ENCODE peak calls at places on chromosomes 1 and 21, in ten cellular contexts. Z is endodermal cell, A is heart right ventricle, O is NB4, U is upper lobe of right lung, S is fibroblast of villous mesenchyme, G is HFFc6, P is endothelial cell, M is AG09309, L is WTC11. W is an unnamed sample.

GRCh38 chr1:76239470-76239918 is 164.9 kb downstream of the ST6GALNAC3 start:
- DNase-seq in P (no peak), U (no peak), L (no peak), G (no peak), S (no peak), M (no peak), Z (peak), A (no peak), O (no peak), W (no peak)

GRCh38 chr1:87462894-87463293 is 134.2 kb downstream of the LMO4 start:
- DNase-seq in A (no peak), S (no peak), U (no peak), P (no peak), M (no peak), O (no peak), Z (no peak), L (no peak), G (no peak), W (no peak)

GRCh38 chr1:27504588-27505419 is 14.8 kb upstream of the WASF2 start:
- DNase-seq in U (no peak), Z (peak), O (no peak), G (no peak), P (peak), S (peak), M (no peak), A (peak), L (peak), W (no peak)

GRCh38 chr1:154866995-154867795 is 2.9 kb downstream of the KCNN3 start:
- DNase-seq in Z (peak), G (peak), P (no peak), S (peak), O (no peak), A (no peak), U (peak), M (no peak), L (no peak), W (no peak)

GRCh38 chr1:81650741-81651140 is 150.0 kb upstream of the ADGRL2 start:
- DNase-seq in S (no peak), P (no peak), A (no peak), O (no peak), G (no peak), L (no peak), M (no peak), U (no peak), Z (no peak), W (no peak)

GRCh38 chr21:39523398-39523797 is 71.6 kb downstream of the SH3BGR start:
- DNase-seq in P (no peak), L (no peak), Z (no peak), U (no peak), S (no peak), A (no peak), O (no peak), G (no peak), M (no peak), W (no peak)

GRCh38 chr1:197919523-197920301 is 2.5 kb downstream of the LHX9 start:
- DNase-seq in S (no peak), P (no peak), M (no peak), O (no peak), G (no peak), A (no peak), U (no peak), L (no peak), Z (peak), W (no peak)

GRCh38 chr1:23664837-23665795 is 26.5 kb upstream of the RPL11 start:
- DNase-seq in Z (peak), M (no peak), S (peak), A (no peak), O (peak), U (no peak), P (peak), L (peak), G (peak), W (no peak)

GRCh38 chr1:156504821-156505678 is 4.5 kb upstream of the MEF2D start:
- DNase-seq in S (peak), Z (peak), O (peak), G (peak), P (peak), U (peak), M (peak), A (peak), L (peak), W (peak)

GRCh38 chr1:29565490-29565889 is 329.2 kb downstream of the PTPRU start:
- DNase-seq in Z (no peak), U (no peak), O (no peak), G (no peak), P (no peak), A (no peak), M (no peak), L (no peak), S (no peak), W (no peak)

GRCh38 chr1:29575277-29575676 is 339.0 kb downstream of the PTPRU start:
- DNase-seq in L (no peak), A (peak), S (no peak), Z (no peak), U (peak), G (no peak), M (no peak), O (no peak), P (no peak), W (no peak)

GRCh38 chr1:29567257-29567656 is 330.9 kb downstream of the PTPRU start:
- DNase-seq in A (no peak), S (no peak), G (no peak), M (no peak), U (no peak), Z (no peak), L (no peak), O (no peak), P (no peak), W (no peak)

GRCh38 chr1:29574871-29575270 is 338.5 kb downstream of the PTPRU start:
- DNase-seq in L (no peak), S (no peak), G (no peak), A (no peak), Z (no peak), P (no peak), U (no peak), O (no peak), M (no peak), W (no peak)

GRCh38 chr1:29569971-29570634 is 333.8 kb downstream of the PTPRU start:
- DNase-seq in U (no peak), Z (no peak), M (peak), A (no peak), L (no peak), P (no peak), S (peak), O (no peak), G (peak), W (no peak)
- TF ChIP-seq CTCF in U (no peak), Z (no peak), M (no peak), A (no peak), L (no peak), P (no peak), S (no peak), O (no peak), G (no peak), W (no peak)

DNA sequence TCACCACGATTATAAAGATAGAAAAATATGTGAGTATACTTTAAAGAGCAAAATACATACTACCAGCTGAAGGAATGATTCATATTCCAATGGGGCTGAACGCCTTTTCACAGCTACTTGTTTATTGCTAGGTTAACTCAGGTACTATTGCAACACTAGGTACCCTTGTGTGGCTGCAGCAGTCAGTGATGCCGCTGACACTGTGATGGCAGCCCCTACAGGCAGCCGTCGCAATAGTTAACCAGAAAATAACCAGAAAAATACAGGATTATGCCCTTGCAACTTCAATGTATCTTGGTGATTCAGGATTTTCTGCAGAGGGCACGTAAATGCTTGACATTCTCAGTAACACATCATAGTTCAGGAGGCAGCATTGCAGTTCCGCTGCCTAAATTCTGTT is 1.6 kb upstream of the MARK1 start:
- DNase-seq in A (no peak), L (peak), P (no peak), O (no peak), M (no peak), Z (peak), S (no peak), U (no peak), G (no peak), W (no peak)
- TF ChIP-seq CTCF in A (no peak), L (no peak), P (no peak), O (no peak), M (no peak), Z (peak), S (no peak), U (no peak), G (no peak), W (no peak)

DNA sequence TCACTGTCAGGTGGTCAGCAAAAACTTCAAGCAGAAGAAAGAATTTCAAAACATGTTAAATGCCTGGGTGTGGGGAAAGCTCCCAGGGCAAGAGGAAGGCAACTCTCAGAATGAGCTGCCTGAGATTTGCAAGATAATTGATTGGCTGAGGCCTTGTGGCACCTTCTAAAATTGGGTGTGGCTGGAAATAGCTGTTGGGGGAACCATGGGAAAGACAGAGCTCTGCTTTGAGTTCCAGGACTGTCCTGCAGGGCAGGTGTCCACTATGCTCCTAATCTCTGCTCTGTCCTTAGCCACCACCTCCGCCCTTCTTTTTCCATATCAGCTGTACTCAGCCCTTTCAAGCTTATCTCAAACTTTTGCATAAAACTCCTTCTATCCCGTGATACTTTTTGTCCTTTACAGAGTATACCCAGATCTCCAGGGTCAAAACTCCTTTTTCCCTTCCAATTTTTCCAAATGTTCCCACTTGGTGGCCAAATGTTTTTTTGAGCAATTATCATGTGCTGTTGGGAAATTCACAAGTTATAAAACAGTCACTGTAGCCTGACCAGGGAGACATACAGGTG is 23.8 kb upstream of the PPP2R5A start:
- DNase-seq in A (no peak), O (no peak), M (no peak), U (no peak), Z (peak), G (no peak), P (no peak), S (no peak), L (no peak), W (no peak)
- TF ChIP-seq CTCF in A (no peak), O (no peak), M (no peak), U (no peak), Z (peak), G (peak), P (no peak), S (no peak), L (no peak), W (no peak)

DNA sequence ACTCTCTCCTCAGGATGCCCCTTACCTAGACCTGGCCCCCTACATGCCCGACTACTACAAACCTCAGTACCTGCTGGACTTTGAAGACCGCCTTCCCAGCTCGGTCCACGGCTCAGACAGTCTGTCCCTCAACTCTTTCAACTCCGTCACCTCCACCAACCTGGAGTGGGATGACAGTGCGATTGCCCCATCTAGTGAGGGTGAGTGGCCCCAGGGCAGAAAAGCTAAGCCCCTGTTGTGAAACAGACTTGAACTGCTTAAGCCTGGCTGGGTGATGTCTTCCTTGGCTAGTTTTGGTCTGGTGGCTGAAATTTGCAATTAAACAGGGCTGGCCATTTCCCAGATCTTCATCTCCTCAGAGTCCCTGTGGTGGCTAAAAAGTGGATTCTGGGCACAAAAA is 16.3 kb upstream of the SLC25A34 start:
- DNase-seq in U (no peak), Z (no peak), G (no peak), P (no peak), A (no peak), S (peak), M (no peak), L (no peak), O (peak), W (no peak)
- TF ChIP-seq CTCF in U (no peak), Z (no peak), G (no peak), P (no peak), A (no peak), S (no peak), M (no peak), L (no peak), O (no peak), W (peak)

GRCh38 chr1:119160851-119161250 is 20.4 kb upstream of the WARS2 start:
- DNase-seq in S (peak), G (peak), Z (no peak), L (no peak), U (no peak), M (peak), A (no peak), O (no peak), P (no peak), W (no peak)

GRCh38 chr1:119159096-119159495 is 18.6 kb upstream of the WARS2 start:
- DNase-seq in M (peak), U (no peak), G (peak), O (no peak), L (no peak), S (peak), Z (no peak), P (no peak), A (no peak), W (no peak)

GRCh38 chr1:119163396-119163795 is 22.9 kb upstream of the WARS2 start:
- DNase-seq in S (no peak), P (no peak), M (no peak), L (no peak), O (no peak), U (no peak), Z (no peak), G (no peak), A (no peak), W (no peak)

GRCh38 chr1:119160435-119160834 is 20.0 kb upstream of the WARS2 start:
- DNase-seq in M (no peak), G (peak), O (no peak), Z (no peak), U (no peak), S (no peak), A (no peak), P (no peak), L (no peak), W (no peak)

GRCh38 chr1:119159963-119160362 is 19.5 kb upstream of the WARS2 start:
- DNase-seq in M (no peak), G (no peak), S (peak), Z (no peak), P (no peak), A (no peak), O (no peak), U (no peak), L (no peak), W (no peak)
- TF ChIP-seq CTCF in M (no peak), G (no peak), S (no peak), Z (no peak), P (no peak), A (no peak), O (no peak), U (no peak), L (no peak), W (no peak)

DNA sequence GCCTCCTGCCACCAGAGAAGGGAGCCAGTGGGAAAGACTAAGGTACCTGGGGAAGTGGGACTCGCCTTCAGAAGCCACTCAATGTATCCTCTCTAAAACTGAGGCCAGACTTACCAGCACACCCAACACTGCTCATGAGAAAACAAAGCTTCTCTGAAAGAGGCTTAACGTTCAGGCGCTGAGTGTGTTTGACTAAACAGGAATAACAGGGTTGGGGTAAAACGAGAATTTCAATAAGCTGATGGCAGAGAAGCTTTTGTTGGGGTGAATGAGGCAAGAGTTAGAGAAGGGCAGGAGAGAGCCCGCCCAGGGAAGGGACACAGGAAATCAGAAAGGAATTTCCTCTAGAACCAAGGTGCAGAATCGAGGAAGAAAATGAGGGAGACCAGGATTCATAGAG is 1.7 kb upstream of the SPRR3 start:
- DNase-seq in L (no peak), S (no peak), O (no peak), A (no peak), G (no peak), U (no peak), P (no peak), Z (no peak), M (no peak), W (no peak)
- TF ChIP-seq CTCF in L (no peak), S (no peak), O (no peak), A (no peak), G (no peak), U (no peak), P (no peak), Z (no peak), M (no peak), W (no peak)

GRCh38 chr1:226457307-226457712 is 49.4 kb upstream of the PARP1 start:
- DNase-seq in P (peak), Z (peak), G (no peak), L (peak), M (no peak), U (no peak), A (no peak), O (peak), S (no peak), W (no peak)
- TF ChIP-seq CTCF in P (peak), Z (peak), G (peak), L (peak), M (peak), U (peak), A (peak), O (peak), S (no peak), W (no peak)

DNA sequence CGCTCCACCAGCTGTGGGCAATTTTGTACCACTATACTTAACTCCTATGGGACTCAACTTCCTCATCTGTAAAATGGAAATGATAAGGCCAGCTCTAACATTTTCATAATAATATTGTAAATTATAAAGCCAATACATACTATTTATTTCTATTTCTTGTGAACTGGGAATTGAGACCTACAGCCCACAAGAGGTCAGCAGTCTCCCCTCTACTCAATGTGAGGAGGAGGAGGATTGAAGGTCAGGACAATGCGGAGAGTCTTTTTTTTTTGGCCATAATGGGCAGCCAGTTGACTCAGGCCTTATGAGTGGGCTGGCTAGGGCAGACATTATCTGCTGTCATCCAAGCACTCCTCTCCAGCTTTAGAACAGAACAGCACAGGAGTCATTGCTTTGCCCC is 90.5 kb downstream of the NUF2 start:
- DNase-seq in S (no peak), O (no peak), Z (no peak), L (no peak), P (no peak), A (no peak), U (no peak), M (no peak), G (no peak), W (no peak)
- TF ChIP-seq CTCF in S (no peak), O (no peak), Z (peak), L (no peak), P (no peak), A (no peak), U (no peak), M (no peak), G (no peak), W (no peak)

GRCh38 chr21:44761011-44761729 is 40.5 kb downstream of the UBE2G2 start:
- DNase-seq in A (no peak), S (no peak), U (no peak), G (no peak), Z (peak), L (peak), P (no peak), O (no peak), M (no peak), W (no peak)
- TF ChIP-seq CTCF in A (peak), S (peak), U (peak), G (peak), Z (peak), L (peak), P (no peak), O (peak), M (peak), W (no peak)

GRCh38 chr1:227450489-227450888 is 112.9 kb upstream of the ZNF678 start:
- DNase-seq in Z (no peak), P (no peak), O (peak), A (no peak), U (no peak), M (no peak), S (no peak), G (no peak), L (no peak), W (no peak)

GRCh38 chr1:227447531-227447990 is 115.8 kb upstream of the ZNF678 start:
- DNase-seq in O (no peak), S (peak), A (peak), U (peak), Z (peak), M (peak), P (peak), G (no peak), L (peak), W (no peak)

GRCh38 chr1:227451062-227451461 is 112.3 kb upstream of the ZNF678 start:
- DNase-seq in Z (no peak), A (no peak), U (no peak), P (no peak), S (no peak), L (no peak), M (no peak), O (no peak), G (no peak), W (no peak)

GRCh38 chr1:227449727-227450420 is 113.5 kb upstream of the ZNF678 start:
- DNase-seq in Z (no peak), L (no peak), M (no peak), G (no peak), P (no peak), A (no peak), U (no peak), S (no peak), O (peak), W (no peak)

DNA sequence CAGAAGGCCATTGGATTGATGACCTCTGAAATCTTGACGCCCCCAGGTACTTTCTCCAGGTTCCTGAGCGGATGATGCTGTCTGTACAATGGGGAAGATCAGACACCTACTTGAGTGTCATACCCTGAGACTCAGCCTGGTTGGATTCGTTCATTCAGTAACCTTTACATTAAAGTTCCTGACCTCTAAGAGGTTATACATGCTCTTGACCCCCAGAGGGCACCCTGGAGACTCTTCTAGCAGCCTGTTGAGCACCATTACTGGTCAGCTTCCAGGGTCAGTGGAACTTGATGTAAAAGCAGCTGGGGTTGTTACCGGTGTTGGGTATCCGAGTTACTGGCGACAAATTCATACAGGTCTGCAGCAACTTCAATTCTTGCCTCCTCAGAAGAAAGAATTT is 114.3 kb upstream of the ZNF678 start:
- DNase-seq in S (no peak), G (peak), A (no peak), U (no peak), L (peak), P (peak), Z (peak), M (no peak), O (peak), W (peak)
- TF ChIP-seq CTCF in S (peak), G (peak), A (peak), U (peak), L (no peak), P (peak), Z (peak), M (peak), O (peak), W (peak)